ENCODE peak calls at places on chromosomes 3 and 15, in four cellular contexts. One of them, this sample, is unnamed.

GRCh38 chr3:41888368-41889076 is 73.4 kb downstream of the ULK4 start:
- DNase-seq in HCT116: no peak
- DNase-seq in HepG2: no peak
- DNase-seq in K562: no peak
- DNase-seq in this sample: no peak

GRCh38 chr15:63876085-63876662 is 42.4 kb upstream of the HERC1 start:
- DNase-seq in HepG2: no peak
- DNase-seq in K562: no peak
- DNase-seq in HCT116: no peak
- DNase-seq in this sample: no peak

GRCh38 chr15:88894819-88895767 is at the start of gene HAPLN3:
- DNase-seq in K562: peak; percentile 57
- DNase-seq in HCT116: no peak
- DNase-seq in HepG2: no peak
- DNase-seq in this sample: no peak

GRCh38 chr15:77067691-77068367 is 3.1 kb downstream of the TSPAN3 start:
- DNase-seq in HCT116: no peak
- DNase-seq in HepG2: no peak
- DNase-seq in K562: no peak
- DNase-seq in this sample: no peak

GRCh38 chr3:123344175-123344908 is 104.5 kb downstream of the ADCY5 start:
- DNase-seq in HCT116: no peak
- DNase-seq in K562: peak; percentile 20
- DNase-seq in HepG2: no peak
- DNase-seq in this sample: no peak

GRCh38 chr15:38670142-38671002 is 105.8 kb upstream of the RASGRP1 start:
- DNase-seq in HCT116: no peak
- DNase-seq in HepG2: no peak
- DNase-seq in K562: no peak
- DNase-seq in this sample: no peak

GRCh38 chr3:22383285-22383684 is 632.3 kb upstream of the ZNF385D start:
- DNase-seq in HCT116: no peak
- DNase-seq in HepG2: no peak
- DNase-seq in K562: no peak
- DNase-seq in this sample: no peak

GRCh38 chr15:76336254-76337046 is at the start of gene ISL2:
- DNase-seq in K562: peak; percentile 99
- DNase-seq in HCT116: peak; percentile 94
- DNase-seq in HepG2: peak; percentile 95
- DNase-seq in this sample: no peak

GRCh38 chr3:151537751-151538150 is 76.9 kb upstream of the IGSF10 start:
- DNase-seq in HCT116: no peak
- DNase-seq in HepG2: no peak
- DNase-seq in K562: no peak
- DNase-seq in this sample: no peak

GRCh38 chr3:190003730-190004129 is 117.0 kb downstream of the P3H2 start:
- DNase-seq in HepG2: no peak
- DNase-seq in HCT116: peak; percentile 22
- DNase-seq in K562: no peak
- DNase-seq in this sample: peak; percentile 95

GRCh38 chr15:80710635-80711553 is 15.8 kb downstream of the ABHD17C start:
- DNase-seq in HepG2: no peak
- DNase-seq in HCT116: no peak
- DNase-seq in K562: no peak
- DNase-seq in this sample: no peak

GRCh38 chr3:18559323-18559972 is 134.3 kb upstream of the SATB1 start:
- DNase-seq in HCT116: peak; percentile 21
- DNase-seq in HepG2: peak; percentile 9
- DNase-seq in K562: peak; percentile 9
- DNase-seq in this sample: peak; percentile 8

GRCh38 chr3:46845860-46846623 is 17.2 kb downstream of the MYL3 start:
- DNase-seq in HCT116: no peak
- DNase-seq in K562: peak; percentile 67
- DNase-seq in HepG2: no peak
- DNase-seq in this sample: no peak
- TF ChIP-seq TCF7L2 in HCT116: no peak
- TF ChIP-seq TCF7L2 in K562: no peak
- TF ChIP-seq TCF7L2 in HepG2: no peak
- TF ChIP-seq TCF7L2 in this sample: no peak

GRCh38 chr15:44468713-44469385 is 41.4 kb downstream of the CTDSPL2 start:
- DNase-seq in HCT116: peak; percentile 24
- DNase-seq in K562: no peak
- DNase-seq in HepG2: no peak
- DNase-seq in this sample: peak; percentile 67
- TF ChIP-seq SIN3A in HCT116: no peak
- TF ChIP-seq SIN3A in K562: no peak
- TF ChIP-seq SIN3A in HepG2: no peak
- TF ChIP-seq SIN3A in this sample: no peak

GRCh38 chr3:60363817-60364216 is 887.4 kb downstream of the FHIT start:
- DNase-seq in K562: no peak
- DNase-seq in HepG2: no peak
- DNase-seq in HCT116: no peak
- DNase-seq in this sample: no peak
- TF ChIP-seq TCF7L2 in K562: no peak
- TF ChIP-seq TCF7L2 in HepG2: no peak
- TF ChIP-seq TCF7L2 in HCT116: no peak
- TF ChIP-seq TCF7L2 in this sample: no peak

DNA sequence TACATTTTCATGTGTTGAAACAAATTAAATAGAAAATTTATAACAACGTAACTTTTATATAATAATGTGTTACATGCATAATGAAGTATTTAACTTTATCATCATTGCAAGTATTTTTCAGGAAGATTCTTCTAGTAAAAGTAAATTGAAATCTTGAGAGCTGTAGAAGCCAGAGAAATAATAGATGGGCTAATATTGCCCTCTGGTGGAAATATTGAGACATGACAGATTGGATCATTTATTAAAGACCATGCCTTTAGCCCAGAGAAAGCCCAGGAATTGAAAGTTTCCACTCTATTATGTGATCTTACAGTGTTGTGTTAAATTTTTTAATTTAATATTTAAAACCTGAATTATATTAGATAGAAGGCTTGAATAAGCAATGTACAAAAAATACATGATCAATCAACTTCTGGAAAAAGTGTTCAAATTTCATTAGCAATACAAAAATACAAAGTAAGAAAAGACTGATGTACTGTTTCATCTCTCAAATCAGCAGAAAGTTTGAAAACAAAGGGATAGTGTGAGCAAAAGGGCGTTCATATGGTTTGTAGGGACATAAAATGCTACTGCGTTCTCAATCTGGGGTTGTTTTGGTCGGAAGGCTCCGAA is 52.7 kb upstream of the SPTSSB start:
- DNase-seq in K562: peak; percentile 38
- DNase-seq in HCT116: peak; percentile 34
- DNase-seq in HepG2: peak; percentile 41
- DNase-seq in this sample: no peak
- TF ChIP-seq SIN3A in K562: no peak
- TF ChIP-seq SIN3A in HCT116: no peak
- TF ChIP-seq SIN3A in HepG2: no peak
- TF ChIP-seq SIN3A in this sample: no peak

DNA sequence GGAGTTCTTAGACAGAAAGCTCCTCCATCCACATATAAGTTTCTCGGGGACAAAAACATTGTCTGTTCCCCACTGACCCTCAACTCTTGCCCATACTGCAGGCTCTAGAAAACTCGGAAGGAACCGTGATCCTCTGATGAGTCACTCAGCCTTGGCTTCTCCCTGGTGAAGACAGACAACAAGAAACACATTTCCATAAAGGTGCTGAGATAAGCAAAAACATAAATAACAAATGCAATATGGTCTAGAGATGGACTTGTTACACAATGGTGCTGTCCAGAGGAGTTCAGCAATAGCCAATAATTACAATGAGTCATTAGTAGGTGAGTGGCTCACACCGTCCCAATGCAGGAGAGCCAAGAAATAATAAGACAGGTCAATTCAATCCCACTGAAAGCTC is 43.7 kb downstream of the MAGI1 start:
- DNase-seq in K562: no peak
- DNase-seq in HCT116: peak; percentile 23
- DNase-seq in HepG2: no peak
- DNase-seq in this sample: no peak
- TF ChIP-seq TCF7L2 in K562: no peak
- TF ChIP-seq TCF7L2 in HCT116: no peak
- TF ChIP-seq TCF7L2 in HepG2: no peak
- TF ChIP-seq TCF7L2 in this sample: no peak

GRCh38 chr15:90262426-90262825 is 3.0 kb upstream of the NGRN start:
- DNase-seq in HCT116: no peak
- DNase-seq in HepG2: no peak
- DNase-seq in K562: no peak
- DNase-seq in this sample: no peak

GRCh38 chr15:90266061-90266431 is 574 bp downstream of the NGRN start:
- DNase-seq in HepG2: no peak
- DNase-seq in HCT116: peak; percentile 16
- DNase-seq in K562: peak; percentile 64
- DNase-seq in this sample: peak; percentile 20

GRCh38 chr15:90266485-90266884 is 1.0 kb downstream of the NGRN start:
- DNase-seq in HCT116: no peak
- DNase-seq in K562: peak; percentile 49
- DNase-seq in HepG2: no peak
- DNase-seq in this sample: no peak

GRCh38 chr15:90265271-90266060 is at the start of gene NGRN:
- DNase-seq in K562: peak; percentile 94
- DNase-seq in HCT116: peak; percentile 81
- DNase-seq in HepG2: peak; percentile 83
- DNase-seq in this sample: peak; percentile 75

DNA sequence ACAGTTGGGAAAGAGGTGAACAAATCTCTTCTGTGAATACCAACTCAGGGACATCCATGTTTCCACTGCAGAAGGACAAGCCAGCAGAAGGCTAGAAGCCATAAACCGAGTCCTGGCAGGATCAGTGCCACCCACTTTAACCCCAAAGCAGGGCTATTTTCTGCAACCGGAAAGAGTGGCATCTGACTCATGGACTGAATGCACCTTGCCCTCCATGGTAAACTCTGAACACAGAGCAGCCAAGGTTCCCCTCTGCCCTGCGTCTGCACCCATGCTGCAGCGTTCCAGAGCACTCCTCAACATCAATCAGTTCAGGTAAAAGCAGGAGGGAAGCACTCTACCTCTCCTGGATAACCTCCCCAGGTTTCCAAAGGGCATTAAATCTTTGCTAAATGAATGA is 823 bp upstream of the NGRN start:
- DNase-seq in K562: no peak
- DNase-seq in HepG2: peak; percentile 60
- DNase-seq in HCT116: no peak
- DNase-seq in this sample: peak; percentile 17
- TF ChIP-seq SIN3A in K562: no peak
- TF ChIP-seq SIN3A in HepG2: peak; percentile 20
- TF ChIP-seq SIN3A in HCT116: no peak
- TF ChIP-seq SIN3A in this sample: no peak

GRCh38 chr3:165748094-165748493 is 89.1 kb downstream of the BCHE start:
- DNase-seq in HCT116: no peak
- DNase-seq in HepG2: no peak
- DNase-seq in K562: no peak
- DNase-seq in this sample: no peak
- TF ChIP-seq TCF7L2 in HCT116: no peak
- TF ChIP-seq TCF7L2 in HepG2: no peak
- TF ChIP-seq TCF7L2 in K562: no peak
- TF ChIP-seq TCF7L2 in this sample: no peak

DNA sequence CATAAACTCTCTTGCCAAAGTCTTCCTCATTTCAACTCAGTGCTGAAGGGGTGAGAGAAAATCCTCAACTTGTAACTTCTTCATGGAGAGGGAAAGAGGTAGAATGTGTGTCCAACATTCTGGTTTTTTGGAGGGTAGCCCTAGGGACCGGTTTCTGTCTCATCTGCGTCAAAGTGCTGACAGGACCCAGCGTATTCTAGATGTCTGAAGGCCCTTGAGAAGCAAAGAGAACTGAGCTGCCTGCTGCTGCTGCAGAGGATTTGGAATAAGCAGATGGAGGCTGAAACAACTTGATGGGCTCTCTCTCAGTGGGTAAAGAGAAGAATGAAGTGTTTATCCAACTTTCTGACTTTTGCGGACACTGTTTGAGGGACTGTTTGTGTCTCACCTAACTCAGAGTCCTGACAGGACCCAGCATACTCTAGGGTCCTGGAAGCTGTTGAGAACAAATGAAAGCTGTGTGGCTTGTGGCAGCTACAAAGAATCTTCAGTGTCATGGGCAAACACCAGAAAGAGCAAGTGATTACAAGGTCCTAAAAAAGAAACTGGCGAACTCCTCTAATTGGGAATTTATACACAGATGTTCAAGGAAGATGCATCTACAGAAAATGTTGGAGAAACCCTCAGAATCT is 174.4 kb downstream of the SI start:
- DNase-seq in HepG2: no peak
- DNase-seq in K562: no peak
- DNase-seq in HCT116: no peak
- DNase-seq in this sample: no peak
- TF ChIP-seq SIN3A in HepG2: no peak
- TF ChIP-seq SIN3A in K562: no peak
- TF ChIP-seq SIN3A in HCT116: no peak
- TF ChIP-seq SIN3A in this sample: no peak